ENCODE peak calls at places on chromosomes 11 and 22, in eight cellular contexts. O is prostate gland; J is kidney; P is CD8-positive, alpha-beta T cell; E is body of pancreas; Z is heart right ventricle; T is left ventricle myocardium inferior; L is uterus. W is an unnamed sample. For H3K4me1, the result is how much of the 10 kb centered on the place peaks cover.

GRCh38 chr11:1156506-1157340 is 1.0 kb upstream of the MUC5AC start:
- DNase-seq in J (no peak), P (no peak), Z (no peak), E (no peak), O (no peak), T (no peak), L (no peak), W (no peak)

GRCh38 chr22:50342651-50343540 is at the start of gene PPP6R2:
- DNase-seq in L (peak), O (peak), J (peak), P (peak), T (peak), Z (peak), E (peak), W (peak)

GRCh38 chr11:37512156-37512780 is 914.2 kb upstream of the RAG2 start:
- DNase-seq in P (no peak), Z (no peak), T (no peak), J (no peak), E (no peak), O (no peak), L (no peak), W (no peak)

GRCh38 chr11:121473064-121473777 is 20.5 kb upstream of the SORL1-AS1 start:
- DNase-seq in L (no peak), E (peak), Z (no peak), T (no peak), O (no peak), J (no peak), P (no peak), W (no peak)

GRCh38 chr22:28075260-28075981 is 156.4 kb upstream of the PITPNB start:
- DNase-seq in J (no peak), O (no peak), L (peak), P (no peak), T (peak), E (peak), Z (peak), W (peak)

GRCh38 chr11:117520201-117520600 is 192.5 kb downstream of the CEP164 start:
- DNase-seq in P (no peak), O (no peak), J (no peak), Z (no peak), L (no peak), T (no peak), E (no peak), W (no peak)

GRCh38 chr11:14980854-14981253 is 8.7 kb upstream of the CALCA start:
- DNase-seq in T (no peak), L (no peak), E (no peak), J (no peak), O (no peak), P (no peak), Z (no peak), W (no peak)

GRCh38 chr11:107011977-107012376 is 6.3 kb downstream of the GUCY1A2 start:
- DNase-seq in P (no peak), L (no peak), O (no peak), T (no peak), J (no peak), Z (no peak), E (no peak), W (no peak)

GRCh38 chr11:17473071-17473744 is 3.4 kb downstream of the ABCC8 start:
- DNase-seq in T (no peak), Z (no peak), E (no peak), L (no peak), O (no peak), P (no peak), J (no peak), W (no peak)

GRCh38 chr11:80155412-80156017 is 714.7 kb upstream of the TENM4 start:
- DNase-seq in E (no peak), T (no peak), L (no peak), O (no peak), P (no peak), J (no peak), Z (no peak), W (no peak)

GRCh38 chr22:26592368-26593015 is 2.6 kb upstream of the TPST2 start:
- DNase-seq in Z (no peak), L (no peak), J (no peak), O (no peak), T (no peak), P (no peak), E (peak), W (no peak)

GRCh38 chr22:19885841-19886592 is 31.3 kb upstream of the GNB1L start:
- DNase-seq in E (no peak), O (no peak), L (no peak), Z (no peak), T (no peak), J (peak), P (no peak), W (no peak)

GRCh38 chr22:42976131-42976530 is 38.8 kb downstream of the PACSIN2 start:
- DNase-seq in J (no peak), P (no peak), O (no peak), E (no peak), L (no peak), Z (no peak), T (no peak), W (no peak)

GRCh38 chr11:72753341-72754148 is 1.3 kb upstream of the ARAP1 start:
- DNase-seq in O (no peak), J (peak), T (no peak), E (no peak), P (no peak), L (no peak), Z (no peak), W (no peak)
- H3K4me3 ChIP-seq in O (no peak), J (no peak), T (no peak), E (no peak), P (no peak), L (no peak), Z (no peak), W (no peak)

GRCh38 chr11:19237381-19237780 is 3.4 kb downstream of the E2F8 start:
- DNase-seq in O (no peak), P (no peak), Z (no peak), T (no peak), L (no peak), E (no peak), J (no peak), W (no peak)
- H3K4me1 ChIP-seq in O (under half), P (under half), Z (under half), T (half or more), L (under half), E (under half), J (under half), W (under half)

GRCh38 chr11:68270334-68271022 is 1.3 kb downstream of the C11orf24 start:
- DNase-seq in Z (no peak), E (no peak), T (no peak), P (no peak), L (no peak), O (no peak), J (no peak), W (no peak)
- H3K4me3 ChIP-seq in Z (peak), E (no peak), T (peak), P (peak), L (peak), O (no peak), J (peak), W (no peak)

DNA sequence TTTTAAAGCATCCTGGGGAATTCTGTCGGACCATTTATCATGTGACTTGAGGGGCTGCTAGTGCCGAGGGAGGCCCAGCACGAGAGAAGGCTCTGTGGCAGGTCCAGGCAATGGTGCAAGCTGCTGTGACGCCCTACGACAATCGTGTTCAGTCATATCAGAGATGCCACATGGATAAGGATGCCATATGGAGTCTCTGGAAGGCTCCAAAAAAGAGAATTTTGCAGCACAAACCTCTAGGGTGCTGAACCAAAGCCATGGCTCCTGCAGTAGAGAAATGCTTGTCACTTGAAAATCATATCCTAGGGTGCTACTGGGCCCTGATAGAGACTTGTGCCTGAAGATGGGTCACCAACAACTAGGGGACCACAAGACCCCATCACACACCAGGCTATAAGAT is 6.7 kb upstream of the CD6 start:
- DNase-seq in Z (no peak), T (no peak), J (no peak), O (no peak), L (no peak), P (no peak), E (no peak), W (no peak)
- H3K4me1 ChIP-seq in Z (under half), T (under half), J (under half), O (under half), L (under half), P (under half), E (under half), W (under half)

DNA sequence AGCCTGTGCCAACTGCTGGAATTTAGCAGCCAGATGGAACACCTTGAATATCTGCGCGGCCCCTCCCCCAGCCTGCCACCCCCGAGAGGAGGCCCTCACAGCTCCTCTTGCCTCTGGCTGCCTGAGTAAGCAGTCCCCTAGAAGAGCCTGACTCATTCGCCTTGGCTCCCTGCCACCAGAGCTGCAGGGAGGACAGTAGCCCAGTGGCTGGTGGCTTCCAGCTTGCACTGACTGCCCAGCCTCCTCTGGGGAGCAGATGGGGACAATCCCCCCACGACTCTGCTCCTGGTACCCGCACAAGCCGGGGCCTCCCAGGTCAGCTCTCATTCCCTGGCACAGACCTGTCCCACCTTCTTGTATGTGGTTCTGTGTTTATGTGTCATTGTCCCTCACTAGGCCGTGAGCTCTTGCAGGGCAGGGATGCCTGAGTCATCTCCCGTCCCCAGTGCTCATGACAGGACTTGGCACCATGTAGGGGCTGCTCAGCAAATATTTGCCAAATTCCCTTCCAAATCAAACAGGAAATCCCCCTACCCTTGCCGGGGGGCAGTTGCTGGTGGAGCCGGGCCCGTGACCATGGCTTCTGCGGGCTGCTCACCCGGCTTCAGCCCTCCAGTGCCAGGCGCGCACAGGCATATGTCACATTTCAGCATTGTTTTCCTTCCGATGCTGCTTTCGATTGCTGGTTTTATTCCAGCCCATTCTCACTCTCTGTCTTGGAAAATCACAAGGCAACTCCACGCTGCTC is 43.6 kb downstream of the CACNG2 start:
- DNase-seq in J (peak), P (no peak), O (peak), L (peak), T (peak), E (peak), Z (peak), W (peak)
- H3K4me3 ChIP-seq in J (no peak), P (no peak), O (no peak), L (no peak), T (no peak), E (no peak), Z (no peak), W (no peak)

DNA sequence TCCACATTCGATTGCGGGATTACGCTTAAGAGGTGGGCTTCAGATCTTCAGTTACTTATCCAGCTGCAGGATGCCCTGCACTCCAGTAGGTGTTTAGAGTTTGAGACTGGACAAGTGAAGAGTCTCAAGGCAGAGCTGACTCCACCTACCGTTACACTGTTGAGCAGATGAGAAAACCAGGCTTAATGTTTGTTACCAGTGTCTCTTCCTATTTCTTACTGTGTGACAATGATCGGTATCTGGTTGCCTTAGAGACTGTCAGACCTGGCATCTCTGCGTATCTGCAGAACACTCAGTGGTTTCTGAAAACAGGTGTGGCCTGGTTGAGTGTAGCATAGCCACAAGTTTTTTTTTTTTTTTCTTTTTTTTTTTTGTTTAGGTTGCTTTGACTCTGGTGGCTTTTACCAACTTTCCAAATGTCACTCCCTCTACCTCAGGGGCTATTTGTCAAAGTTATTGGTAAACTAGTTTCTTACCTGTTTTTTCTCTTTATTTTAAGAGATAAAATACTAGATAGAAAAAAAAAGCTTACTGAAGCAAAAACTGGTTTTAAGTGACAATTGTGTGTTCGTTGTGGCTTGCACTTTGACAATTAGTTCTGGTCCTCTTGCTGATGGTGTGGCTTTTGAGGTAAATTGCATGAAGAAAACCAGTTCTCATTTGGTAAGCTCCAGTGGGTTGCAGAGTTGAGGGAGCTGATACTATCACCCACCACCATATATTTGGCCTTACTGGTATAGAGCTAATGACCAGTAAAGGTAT is 284.8 kb downstream of the ETS1 start:
- DNase-seq in P (peak), L (no peak), Z (no peak), E (peak), O (no peak), T (no peak), J (no peak), W (no peak)
- H3K4me1 ChIP-seq in P (half or more), L (under half), Z (under half), E (under half), O (under half), T (under half), J (under half), W (under half)

GRCh38 chr22:33873186-33873585 is 47.1 kb downstream of the LARGE1 start:
- DNase-seq in Z (peak), P (no peak), T (peak), L (peak), E (peak), J (no peak), O (no peak), W (no peak)

GRCh38 chr22:33874206-33874605 is 46.1 kb downstream of the LARGE1 start:
- DNase-seq in O (no peak), T (no peak), E (no peak), P (no peak), J (no peak), L (no peak), Z (no peak), W (no peak)

GRCh38 chr22:33875316-33875715 is 45.0 kb downstream of the LARGE1 start:
- DNase-seq in P (no peak), Z (peak), J (no peak), E (no peak), L (no peak), T (peak), O (no peak), W (no peak)

GRCh38 chr22:33871935-33872334 is 48.3 kb downstream of the LARGE1 start:
- DNase-seq in E (no peak), J (no peak), L (no peak), P (no peak), T (no peak), O (no peak), Z (no peak), W (no peak)

GRCh38 chr22:33873666-33874065 is 46.6 kb downstream of the LARGE1 start:
- DNase-seq in L (no peak), Z (no peak), P (no peak), T (no peak), J (no peak), O (no peak), E (no peak), W (no peak)
- H3K4me3 ChIP-seq in L (no peak), Z (no peak), P (no peak), T (no peak), J (no peak), O (no peak), E (no peak), W (no peak)

DNA sequence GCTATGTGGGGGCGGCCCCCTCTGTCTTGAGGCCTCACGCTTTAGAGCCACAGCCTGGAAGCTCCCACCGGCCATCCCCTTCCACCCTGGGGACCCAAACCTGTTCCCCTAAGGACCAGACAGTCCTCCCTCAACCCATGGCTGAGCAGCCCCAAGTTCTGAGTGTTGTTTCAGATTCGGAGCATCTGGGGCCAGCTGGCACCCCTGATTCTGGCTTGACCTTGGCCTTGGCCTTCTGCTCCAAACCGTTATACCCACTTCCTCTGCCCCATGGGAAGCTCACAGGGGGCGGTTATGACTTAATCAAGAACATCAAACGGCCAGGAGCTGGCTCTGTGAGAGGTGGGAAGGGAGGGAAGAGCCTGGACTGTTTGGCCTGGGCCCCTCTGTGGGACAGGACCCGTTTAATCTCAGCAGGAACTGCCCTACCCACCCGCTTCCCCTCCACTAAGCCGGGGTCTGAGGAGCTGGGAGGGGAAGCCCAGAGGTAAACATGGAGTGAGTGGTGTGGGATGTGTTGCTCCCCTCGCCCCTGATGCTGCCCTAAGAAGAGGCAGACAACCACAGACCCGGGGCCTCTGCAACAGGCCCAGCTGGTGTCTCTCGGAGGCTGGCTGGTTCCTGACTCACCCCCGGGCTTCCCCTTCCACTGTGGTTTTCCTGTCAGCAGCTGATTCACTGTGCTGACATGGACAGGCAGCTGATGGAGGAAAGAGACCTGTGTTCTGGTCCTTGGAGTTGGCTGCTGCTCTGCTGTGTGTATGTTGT is 3.4 kb downstream of the CD82 start:
- DNase-seq in J (peak), E (peak), Z (peak), T (peak), O (peak), L (peak), P (peak), W (peak)
- H3K4me1 ChIP-seq in J (under half), E (half or more), Z (half or more), T (half or more), O (under half), L (under half), P (half or more), W (half or more)

DNA sequence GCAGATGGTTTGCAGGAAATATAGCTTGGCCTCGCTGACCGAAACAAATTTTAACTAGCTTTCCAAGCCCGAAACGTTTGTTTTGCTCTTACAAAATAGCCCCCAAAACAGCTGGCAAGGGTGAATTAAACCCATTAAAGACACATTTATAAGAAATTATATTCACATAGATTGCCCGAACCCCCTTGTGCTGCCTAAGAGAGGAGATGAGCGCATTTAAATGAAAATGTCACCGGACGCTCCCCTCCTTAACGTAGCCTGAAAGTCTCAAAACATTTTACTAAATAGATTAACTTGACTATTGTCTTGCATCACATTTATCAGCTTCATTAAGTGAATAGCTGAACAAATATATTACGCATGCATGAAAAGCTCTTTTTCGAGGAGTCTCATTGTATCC is 3.9 kb upstream of the DBX1 start:
- DNase-seq in L (no peak), O (no peak), T (no peak), Z (no peak), J (no peak), E (no peak), P (no peak), W (no peak)
- H3K4me3 ChIP-seq in L (no peak), O (no peak), T (peak), Z (no peak), J (no peak), E (no peak), P (no peak), W (no peak)

W was measured in lung.